ENCODE peak calls at places on chromosomes 6 and 20, in six cellular contexts. O is ELF-1, Z is NCI-H2107, M is NCI-H1092, A is lower lobe of right lung, E is amygdala. I is an unnamed sample.

GRCh38 chr6:37904590-37904989 is 85.1 kb downstream of the ZFAND3 start:
- DNase-seq in O (no peak), Z (no peak), M (no peak), A (no peak), E (no peak), I (no peak)

GRCh38 chr20:43459022-43459942 is 1.6 kb downstream of the SRSF6 start:
- DNase-seq in O (peak; percentile 60), Z (no peak), M (no peak), A (no peak), E (no peak), I (no peak)

GRCh38 chr6:142947702-142948480 is 2.9 kb upstream of the HIVEP2 start:
- DNase-seq in O (no peak), Z (no peak), M (no peak), A (no peak), E (no peak), I (no peak)

GRCh38 chr6:45513331-45513730 is 135.6 kb upstream of the SUPT3H start:
- DNase-seq in O (peak; percentile 18), Z (no peak), M (no peak), A (no peak), E (no peak), I (no peak)

GRCh38 chr6:161660666-161661571 is 387.1 kb upstream of the AGPAT4 start:
- DNase-seq in O (no peak), Z (no peak), M (no peak), A (no peak), E (no peak), I (no peak)

GRCh38 chr6:150928882-150929281 is 63.4 kb downstream of the MTHFD1L start:
- DNase-seq in O (peak; percentile 14), Z (no peak), M (no peak), A (no peak), E (no peak), I (no peak)

GRCh38 chr6:145783796-145784195 is 30.8 kb downstream of the FBXO30 start:
- DNase-seq in O (no peak), Z (no peak), M (no peak), A (no peak), E (no peak), I (no peak)

GRCh38 chr6:1630771-1631217 is 21.1 kb downstream of the FOXC1 start:
- DNase-seq in O (peak; percentile 17), Z (no peak), M (no peak), A (no peak), E (no peak), I (peak; percentile 67)

GRCh38 chr20:6466065-6466810 is 301.2 kb upstream of the BMP2 start:
- DNase-seq in O (no peak), Z (no peak), M (no peak), A (no peak), E (no peak), I (no peak)

GRCh38 chr20:61371501-61372150 is 119.6 kb downstream of the CDH4 start:
- DNase-seq in O (no peak), Z (no peak), M (no peak), A (no peak), E (no peak), I (no peak)

GRCh38 chr20:58877374-58878360 is 25.2 kb downstream of the GNAS start:
- DNase-seq in O (no peak), Z (no peak), M (no peak), A (no peak), E (no peak), I (no peak)

GRCh38 chr6:149806127-149806526 is 56.6 kb downstream of the PCMT1 start:
- DNase-seq in O (no peak), Z (no peak), M (no peak), A (no peak), E (no peak), I (no peak)

GRCh38 chr6:154653853-154654252 is 79.4 kb upstream of the SCAF8 start:
- DNase-seq in O (no peak), Z (no peak), M (no peak), A (no peak), E (no peak), I (no peak)

GRCh38 chr20:50826121-50826520 is 31.3 kb downstream of the BCAS4 start:
- DNase-seq in O (no peak), Z (no peak), M (no peak), A (no peak), E (no peak), I (no peak)

GRCh38 chr6:167031082-167031709 is 32.0 kb downstream of the CEP43 start:
- DNase-seq in O (no peak), Z (no peak), M (no peak), A (no peak), E (no peak), I (no peak)

GRCh38 chr20:54209216-54209813 is 1.4 kb downstream of the PFDN4 start:
- DNase-seq in O (no peak), Z (no peak), M (no peak), A (no peak), E (no peak), I (no peak)

GRCh38 chr6:137192821-137193220 is 19.4 kb upstream of the IL22RA2 start:
- DNase-seq in O (no peak), Z (no peak), M (no peak), A (no peak), E (no peak), I (no peak)

GRCh38 chr6:146910611-146911010 is 293.6 kb upstream of the STXBP5 start:
- DNase-seq in O (no peak), Z (no peak), M (no peak), A (no peak), E (no peak), I (no peak)

GRCh38 chr6:21587925-21588811 is 5.4 kb upstream of the SOX4 start:
- DNase-seq in O (peak; percentile 58), Z (peak; percentile 29), M (peak; percentile 84), A (peak; percentile 72), E (peak; percentile 49), I (peak; percentile 72)

GRCh38 chr6:161064915-161065314 is 73.3 kb downstream of the MAP3K4 start:
- DNase-seq in O (no peak), Z (no peak), M (no peak), A (no peak), E (no peak), I (no peak)